ENCODE peak calls at places on chromosomes 13 and 19, in nine cellular contexts. One of them, this sample, is unnamed.

GRCh38 chr13:80086304-80086721 is 254.6 kb downstream of the SPRY2 start:
- DNase-seq in activated CD4-positive, CD25-positive, alpha-beta regulatory T cell treated with anti-CD3 and anti-CD28 coated beads, Interleukin-2, amount 50 U/mL, for 72 hours: no peak
- DNase-seq in thoracic aorta: no peak
- DNase-seq in OCI-LY7: no peak
- DNase-seq in progenitor cell of endocrine pancreas: no peak
- DNase-seq in AG10803: no peak
- DNase-seq in NCI-H1436: no peak
- DNase-seq in BJ: no peak
- DNase-seq in pancreas: no peak
- DNase-seq in this sample: no peak

GRCh38 chr19:1353144-1353543 is 30.6 kb upstream of the NDUFS7 start:
- DNase-seq in activated CD4-positive, CD25-positive, alpha-beta regulatory T cell treated with anti-CD3 and anti-CD28 coated beads, Interleukin-2, amount 50 U/mL, for 72 hours: no peak
- DNase-seq in thoracic aorta: no peak
- DNase-seq in OCI-LY7: no peak
- DNase-seq in progenitor cell of endocrine pancreas: no peak
- DNase-seq in AG10803: no peak
- DNase-seq in NCI-H1436: no peak
- DNase-seq in BJ: no peak
- DNase-seq in pancreas: no peak
- DNase-seq in this sample: no peak

GRCh38 chr19:3047307-3048189 is 14.7 kb downstream of the TLE5 start:
- DNase-seq in activated CD4-positive, CD25-positive, alpha-beta regulatory T cell treated with anti-CD3 and anti-CD28 coated beads, Interleukin-2, amount 50 U/mL, for 72 hours: peak; percentile 53
- DNase-seq in thoracic aorta: peak; percentile 41
- DNase-seq in OCI-LY7: peak; percentile 46
- DNase-seq in progenitor cell of endocrine pancreas: peak; percentile 56
- DNase-seq in AG10803: peak; percentile 76
- DNase-seq in NCI-H1436: peak; percentile 83
- DNase-seq in BJ: no peak
- DNase-seq in pancreas: peak; percentile 74
- DNase-seq in this sample: no peak

GRCh38 chr19:16373539-16373938 is 48.9 kb downstream of the KLF2 start:
- DNase-seq in activated CD4-positive, CD25-positive, alpha-beta regulatory T cell treated with anti-CD3 and anti-CD28 coated beads, Interleukin-2, amount 50 U/mL, for 72 hours: no peak
- DNase-seq in thoracic aorta: no peak
- DNase-seq in OCI-LY7: no peak
- DNase-seq in progenitor cell of endocrine pancreas: no peak
- DNase-seq in AG10803: no peak
- DNase-seq in NCI-H1436: no peak
- DNase-seq in BJ: no peak
- DNase-seq in pancreas: no peak
- DNase-seq in this sample: no peak

GRCh38 chr13:42137856-42138537 is 89.5 kb downstream of the DGKH start:
- DNase-seq in activated CD4-positive, CD25-positive, alpha-beta regulatory T cell treated with anti-CD3 and anti-CD28 coated beads, Interleukin-2, amount 50 U/mL, for 72 hours: no peak
- DNase-seq in thoracic aorta: no peak
- DNase-seq in OCI-LY7: no peak
- DNase-seq in progenitor cell of endocrine pancreas: no peak
- DNase-seq in AG10803: peak; percentile 15
- DNase-seq in NCI-H1436: no peak
- DNase-seq in BJ: no peak
- DNase-seq in pancreas: no peak
- DNase-seq in this sample: no peak

GRCh38 chr19:17807731-17808316 is 12.9 kb downstream of the B3GNT3 start:
- DNase-seq in activated CD4-positive, CD25-positive, alpha-beta regulatory T cell treated with anti-CD3 and anti-CD28 coated beads, Interleukin-2, amount 50 U/mL, for 72 hours: no peak
- DNase-seq in thoracic aorta: no peak
- DNase-seq in OCI-LY7: no peak
- DNase-seq in progenitor cell of endocrine pancreas: no peak
- DNase-seq in AG10803: no peak
- DNase-seq in NCI-H1436: no peak
- DNase-seq in BJ: no peak
- DNase-seq in pancreas: no peak
- DNase-seq in this sample: no peak

GRCh38 chr19:50969413-50969760 is at the start of gene KLK6:
- DNase-seq in activated CD4-positive, CD25-positive, alpha-beta regulatory T cell treated with anti-CD3 and anti-CD28 coated beads, Interleukin-2, amount 50 U/mL, for 72 hours: no peak
- DNase-seq in thoracic aorta: no peak
- DNase-seq in OCI-LY7: no peak
- DNase-seq in progenitor cell of endocrine pancreas: no peak
- DNase-seq in AG10803: no peak
- DNase-seq in NCI-H1436: no peak
- DNase-seq in BJ: no peak
- DNase-seq in pancreas: no peak
- DNase-seq in this sample: no peak

GRCh38 chr13:114105351-114106225 is 26.8 kb downstream of the RASA3 start:
- DNase-seq in activated CD4-positive, CD25-positive, alpha-beta regulatory T cell treated with anti-CD3 and anti-CD28 coated beads, Interleukin-2, amount 50 U/mL, for 72 hours: peak; percentile 25
- DNase-seq in thoracic aorta: no peak
- DNase-seq in OCI-LY7: no peak
- DNase-seq in progenitor cell of endocrine pancreas: no peak
- DNase-seq in AG10803: no peak
- DNase-seq in NCI-H1436: no peak
- DNase-seq in BJ: no peak
- DNase-seq in pancreas: peak; percentile 30
- DNase-seq in this sample: no peak

GRCh38 chr19:18611327-18612050 is 1.2 kb upstream of the TMEM59L start:
- DNase-seq in activated CD4-positive, CD25-positive, alpha-beta regulatory T cell treated with anti-CD3 and anti-CD28 coated beads, Interleukin-2, amount 50 U/mL, for 72 hours: no peak
- DNase-seq in thoracic aorta: no peak
- DNase-seq in OCI-LY7: no peak
- DNase-seq in progenitor cell of endocrine pancreas: no peak
- DNase-seq in AG10803: no peak
- DNase-seq in NCI-H1436: no peak
- DNase-seq in BJ: no peak
- DNase-seq in pancreas: no peak
- DNase-seq in this sample: no peak

GRCh38 chr13:91406619-91407018 is 8.2 kb downstream of the GPC5 start:
- DNase-seq in activated CD4-positive, CD25-positive, alpha-beta regulatory T cell treated with anti-CD3 and anti-CD28 coated beads, Interleukin-2, amount 50 U/mL, for 72 hours: no peak
- DNase-seq in thoracic aorta: no peak
- DNase-seq in OCI-LY7: peak; percentile 92
- DNase-seq in progenitor cell of endocrine pancreas: no peak
- DNase-seq in AG10803: peak; percentile 27
- DNase-seq in NCI-H1436: peak; percentile 34
- DNase-seq in BJ: no peak
- DNase-seq in pancreas: no peak
- DNase-seq in this sample: peak; percentile 93